ENCODE peak calls at places on chromosomes 13 and 19, in six cellular contexts. W is neural progenitor cell, D is Caco-2, H is ascending aorta, E is heart right ventricle, C is astrocyte. P is an unnamed sample. For H3K4me1, the result is how much of the 10 kb centered on the place peaks cover.

GRCh38 chr19:3403489-3404323 is 37.3 kb downstream of the NFIC start:
- DNase-seq in D (no peak), C (peak), W (no peak), E (peak), H (peak), P (no peak)

GRCh38 chr19:19627716-19628498 is at the start of gene LPAR2:
- DNase-seq in C (no peak), D (peak), W (peak), H (no peak), E (no peak), P (no peak)

GRCh38 chr19:1293782-1294621 is 8.3 kb downstream of the EFNA2 start:
- DNase-seq in D (no peak), C (no peak), H (no peak), E (no peak), W (no peak), P (no peak)

GRCh38 chr13:112877496-112877895 is 91.5 kb upstream of the MCF2L start:
- DNase-seq in H (no peak), W (no peak), D (peak), C (no peak), E (no peak), P (no peak)

GRCh38 chr19:54850930-54851329 is 687 bp downstream of the KIR3DL2 start:
- DNase-seq in W (no peak), E (no peak), C (no peak), D (no peak), H (no peak), P (no peak)

GRCh38 chr19:4671182-4671851 is 1.2 kb upstream of the MYDGF start:
- DNase-seq in W (no peak), D (no peak), E (peak), C (no peak), H (no peak), P (no peak)

GRCh38 chr13:26473571-26474230 is 83.8 kb upstream of the WASF3 start:
- DNase-seq in H (no peak), W (no peak), C (no peak), E (no peak), D (no peak), P (no peak)

GRCh38 chr13:41561179-41561578 is 103.8 kb downstream of the RGCC start:
- DNase-seq in H (no peak), E (no peak), C (peak), D (no peak), W (no peak), P (no peak)

GRCh38 chr19:28468701-28469459 is 744.1 kb downstream of the UQCRFS1 start:
- DNase-seq in W (peak), H (no peak), D (no peak), C (peak), E (no peak), P (no peak)

GRCh38 chr19:22607653-22608430 is 26.3 kb upstream of the ZNF492 start:
- DNase-seq in W (no peak), H (peak), C (no peak), D (no peak), E (no peak), P (no peak)

GRCh38 chr13:90830782-90831181 is 516.7 kb upstream of the MIR17HG start:
- DNase-seq in C (no peak), D (no peak), E (no peak), H (no peak), W (no peak), P (no peak)

GRCh38 chr13:113952151-113952982 is 21.5 kb downstream of the C13orf46 start:
- DNase-seq in E (no peak), D (no peak), C (no peak), W (no peak), H (no peak), P (no peak)

GRCh38 chr13:45966715-45967114 is 85.8 kb downstream of the ZC3H13 start:
- DNase-seq in D (no peak), H (no peak), C (no peak), E (no peak), W (no peak), P (no peak)

GRCh38 chr19:36041831-36042230 is 9.2 kb upstream of the CLIP3 start:
- DNase-seq in D (peak), C (peak), W (peak), H (no peak), E (no peak), P (no peak)

GRCh38 chr19:18278521-18279265 is 2.7 kb downstream of the JUND start:
- DNase-seq in W (no peak), H (no peak), C (no peak), E (no peak), D (no peak), P (no peak)

GRCh38 chr19:33225458-33225925 is at the start of gene SLC7A10:
- DNase-seq in D (no peak), W (peak), H (no peak), C (no peak), E (no peak), P (no peak)

GRCh38 chr13:86051134-86052103 is 252.2 kb upstream of the SLITRK6 start:
- DNase-seq in D (no peak), H (no peak), E (no peak), C (no peak), W (no peak), P (no peak)

GRCh38 chr13:20192470-20193141 is at the start of gene GJB2:
- DNase-seq in H (no peak), D (no peak), W (peak), C (no peak), E (no peak), P (no peak)

GRCh38 chr19:19113040-19113541 is 25.2 kb downstream of the TMEM161A start:
- DNase-seq in D (no peak), E (no peak), H (no peak), W (peak), C (no peak), P (no peak)

GRCh38 chr19:55585658-55586339 is 5.2 kb upstream of the ZNF579 start:
- DNase-seq in H (peak), D (peak), W (peak), E (peak), C (peak), P (no peak)

GRCh38 chr13:74136089-74136658 is 2.0 kb upstream of the KLF12 start:
- DNase-seq in W (no peak), H (peak), E (peak), C (peak), D (no peak), P (no peak)

DNA sequence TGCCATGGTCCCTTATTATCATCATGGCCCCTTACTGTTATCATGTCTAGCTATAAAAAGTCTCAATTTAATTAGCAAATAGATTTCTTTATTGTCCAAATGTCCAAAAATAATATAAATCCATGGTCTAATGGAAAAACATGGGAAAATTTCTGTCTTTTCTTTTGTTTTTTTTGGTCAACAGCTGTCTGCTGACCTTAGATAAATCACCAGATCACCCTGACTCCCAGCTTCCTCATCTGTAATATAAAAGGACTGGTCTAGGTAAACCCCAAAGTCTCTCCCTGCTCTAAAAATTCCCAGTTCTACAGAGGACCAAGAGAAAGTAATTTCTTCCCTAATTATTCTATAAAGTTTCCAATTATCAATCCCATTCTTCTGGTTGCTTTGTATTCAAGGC is 30.7 kb upstream of the RCBTB2 start:
- DNase-seq in W (no peak), E (no peak), C (no peak), H (no peak), D (no peak), P (no peak)
- H3K4me1 ChIP-seq in W (under half), E (under half), C (under half), H (under half), D (under half), P (under half)

GRCh38 chr19:56837004-56837403 is 3.5 kb downstream of the PEG3 start:
- DNase-seq in W (no peak), E (no peak), D (no peak), H (no peak), C (no peak), P (no peak)

GRCh38 chr19:56837892-56838679 is 2.4 kb downstream of the PEG3 start:
- DNase-seq in E (peak), W (no peak), C (no peak), D (no peak), H (peak), P (no peak)

GRCh38 chr19:56838680-56838929 is 1.9 kb downstream of the PEG3 start:
- DNase-seq in E (no peak), H (no peak), W (no peak), C (no peak), D (no peak), P (no peak)

GRCh38 chr19:56836059-56836458 is 4.5 kb downstream of the PEG3 start:
- DNase-seq in W (no peak), D (no peak), C (no peak), E (no peak), H (no peak), P (no peak)

GRCh38 chr19:56837492-56837891 is 3.0 kb downstream of the PEG3 start:
- DNase-seq in E (peak), C (no peak), W (no peak), H (peak), D (no peak), P (no peak)
- TF ChIP-seq CTCF in E (peak), C (peak), W (no peak), H (peak), D (peak), P (no peak)

GRCh38 chr13:101457176-101457575 is 4.7 kb downstream of the ITGBL1 start:
- DNase-seq in D (no peak), W (no peak), E (no peak), H (no peak), C (no peak), P (no peak)
- H3K4me3 ChIP-seq in D (no peak), W (no peak), E (no peak), H (no peak), C (no peak), P (no peak)

DNA sequence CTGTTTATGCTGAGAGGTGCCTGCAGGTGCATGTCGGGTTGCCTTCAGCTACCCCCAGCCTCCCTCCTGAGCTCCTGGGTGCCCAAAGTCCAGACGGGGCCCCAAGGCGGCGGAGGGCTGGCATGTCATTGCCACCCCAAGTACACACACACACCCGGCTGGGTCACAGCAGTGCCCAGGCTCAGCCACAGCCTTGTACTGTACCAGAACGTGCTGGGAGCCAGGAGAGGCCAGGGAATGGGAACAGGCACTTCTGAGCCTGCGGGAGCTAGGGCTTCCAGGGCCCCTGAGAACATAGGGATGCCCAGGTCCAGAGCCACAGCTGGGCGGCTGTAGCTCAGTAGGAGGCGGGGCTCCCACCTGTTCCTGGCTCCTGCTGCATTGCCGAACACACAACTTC is 51.0 kb upstream of the MAB21L1 start:
- DNase-seq in W (no peak), D (no peak), E (no peak), C (no peak), H (no peak), P (no peak)
- H3K4me1 ChIP-seq in W (under half), D (under half), E (under half), C (under half), H (under half), P (under half)

GRCh38 chr13:38590796-38591507 is 95.9 kb upstream of the FREM2 start:
- DNase-seq in E (no peak), W (no peak), H (no peak), C (no peak), D (no peak), P (no peak)
- TF ChIP-seq CTCF in E (no peak), W (no peak), H (no peak), C (no peak), D (no peak), P (no peak)

P was measured in esophagus squamous epithelium.